ENCODE peak calls at places on chromosome 11, in four cellular contexts. One of them, this sample, is unnamed.
A peak's percentile ranks its signal among the peaks of the same experiment; 100 is the strongest.

GRCh38 chr11:122322369-122322768 is 206.4 kb upstream of the BLID start:
- DNase-seq in activated T-cell treated with anti-CD3 and anti-CD28 coated beads for 1 hour: no peak
- DNase-seq in tibial artery: peak; percentile 42
- DNase-seq in transverse colon: no peak
- DNase-seq in this sample: no peak

GRCh38 chr11:44525473-44526252 is 39.8 kb upstream of the CD82 start:
- DNase-seq in tibial artery: no peak
- DNase-seq in activated T-cell treated with anti-CD3 and anti-CD28 coated beads for 1 hour: no peak
- DNase-seq in transverse colon: no peak
- DNase-seq in this sample: no peak

GRCh38 chr11:103486609-103487008 is 377.4 kb downstream of the DYNC2H1 start:
- DNase-seq in activated T-cell treated with anti-CD3 and anti-CD28 coated beads for 1 hour: no peak
- DNase-seq in transverse colon: no peak
- DNase-seq in tibial artery: no peak
- DNase-seq in this sample: no peak

GRCh38 chr11:119754199-119754598 is 25.2 kb upstream of the NECTIN1 start:
- DNase-seq in tibial artery: no peak
- DNase-seq in activated T-cell treated with anti-CD3 and anti-CD28 coated beads for 1 hour: no peak
- DNase-seq in transverse colon: no peak
- DNase-seq in this sample: no peak

GRCh38 chr11:110832080-110832479 is 119.8 kb upstream of the ARHGAP20 start:
- DNase-seq in activated T-cell treated with anti-CD3 and anti-CD28 coated beads for 1 hour: no peak
- DNase-seq in transverse colon: no peak
- DNase-seq in tibial artery: no peak
- DNase-seq in this sample: no peak

GRCh38 chr11:8959546-8960166 is 4.6 kb downstream of the TMEM9B start:
- DNase-seq in transverse colon: peak; percentile 15
- DNase-seq in tibial artery: no peak
- DNase-seq in activated T-cell treated with anti-CD3 and anti-CD28 coated beads for 1 hour: no peak
- DNase-seq in this sample: peak; percentile 52

GRCh38 chr11:124644426-124645280 is 22.0 kb downstream of the TBRG1 start:
- DNase-seq in transverse colon: peak; percentile 46
- DNase-seq in activated T-cell treated with anti-CD3 and anti-CD28 coated beads for 1 hour: peak; percentile 11
- DNase-seq in tibial artery: peak; percentile 36
- DNase-seq in this sample: peak; percentile 59

GRCh38 chr11:64856382-64857227 is 12.2 kb upstream of the CDC42BPG start:
- DNase-seq in tibial artery: peak; percentile 90
- DNase-seq in activated T-cell treated with anti-CD3 and anti-CD28 coated beads for 1 hour: no peak
- DNase-seq in transverse colon: peak; percentile 70
- DNase-seq in this sample: peak; percentile 81

GRCh38 chr11:92455221-92455790 is 230.7 kb downstream of the FAT3 start:
- DNase-seq in activated T-cell treated with anti-CD3 and anti-CD28 coated beads for 1 hour: no peak
- DNase-seq in tibial artery: no peak
- DNase-seq in transverse colon: no peak
- DNase-seq in this sample: no peak

GRCh38 chr11:128310676-128311445 is 276.5 kb downstream of the ETS1 start:
- DNase-seq in transverse colon: no peak
- DNase-seq in activated T-cell treated with anti-CD3 and anti-CD28 coated beads for 1 hour: no peak
- DNase-seq in tibial artery: no peak
- DNase-seq in this sample: no peak

GRCh38 chr11:7020183-7020917 is at the start of the genes NLRP14 and ZNF214:
- DNase-seq in tibial artery: peak; percentile 92
- DNase-seq in activated T-cell treated with anti-CD3 and anti-CD28 coated beads for 1 hour: no peak
- DNase-seq in transverse colon: peak; percentile 94
- DNase-seq in this sample: peak; percentile 96

GRCh38 chr11:75475767-75476650 is 43.0 kb upstream of the KLHL35 start:
- DNase-seq in tibial artery: peak; percentile 60
- DNase-seq in transverse colon: peak; percentile 33
- DNase-seq in activated T-cell treated with anti-CD3 and anti-CD28 coated beads for 1 hour: no peak
- DNase-seq in this sample: peak; percentile 63

GRCh38 chr11:86548278-86548917 is 124.0 kb downstream of the ME3 start:
- DNase-seq in transverse colon: no peak
- DNase-seq in tibial artery: no peak
- DNase-seq in activated T-cell treated with anti-CD3 and anti-CD28 coated beads for 1 hour: no peak
- DNase-seq in this sample: no peak

GRCh38 chr11:37748641-37749040 is 1150.6 kb upstream of the RAG2 start:
- DNase-seq in activated T-cell treated with anti-CD3 and anti-CD28 coated beads for 1 hour: no peak
- DNase-seq in tibial artery: no peak
- DNase-seq in transverse colon: no peak
- DNase-seq in this sample: no peak

GRCh38 chr11:5394091-5394490 is 10.5 kb downstream of the OR51M1 start:
- DNase-seq in transverse colon: no peak
- DNase-seq in activated T-cell treated with anti-CD3 and anti-CD28 coated beads for 1 hour: no peak
- DNase-seq in tibial artery: no peak
- DNase-seq in this sample: no peak

GRCh38 chr11:56783448-56784041 is 35.0 kb upstream of the OR9G4 start:
- DNase-seq in tibial artery: no peak
- DNase-seq in activated T-cell treated with anti-CD3 and anti-CD28 coated beads for 1 hour: no peak
- DNase-seq in transverse colon: no peak
- DNase-seq in this sample: no peak

GRCh38 chr11:71488086-71488967 is 35.3 kb downstream of the NADSYN1 start:
- DNase-seq in activated T-cell treated with anti-CD3 and anti-CD28 coated beads for 1 hour: no peak
- DNase-seq in tibial artery: no peak
- DNase-seq in transverse colon: no peak
- DNase-seq in this sample: no peak

GRCh38 chr11:64239662-64240466 is 1.0 kb upstream of the FKBP2 start:
- DNase-seq in activated T-cell treated with anti-CD3 and anti-CD28 coated beads for 1 hour: no peak
- DNase-seq in tibial artery: no peak
- DNase-seq in transverse colon: no peak
- DNase-seq in this sample: no peak

GRCh38 chr11:35735903-35736302 is 73.3 kb downstream of the TRIM44 start:
- DNase-seq in transverse colon: no peak
- DNase-seq in tibial artery: no peak
- DNase-seq in activated T-cell treated with anti-CD3 and anti-CD28 coated beads for 1 hour: no peak
- DNase-seq in this sample: no peak

GRCh38 chr11:14275081-14275480 is 83.9 kb downstream of the RRAS2 start:
- DNase-seq in transverse colon: no peak
- DNase-seq in activated T-cell treated with anti-CD3 and anti-CD28 coated beads for 1 hour: no peak
- DNase-seq in tibial artery: no peak
- DNase-seq in this sample: no peak

GRCh38 chr11:117604349-117604995 is 192.5 kb downstream of the DSCAML1 start:
- DNase-seq in activated T-cell treated with anti-CD3 and anti-CD28 coated beads for 1 hour: no peak
- DNase-seq in transverse colon: no peak
- DNase-seq in tibial artery: no peak
- DNase-seq in this sample: no peak

GRCh38 chr11:28911829-28912228 is 803.6 kb downstream of the METTL15 start:
- DNase-seq in transverse colon: no peak
- DNase-seq in activated T-cell treated with anti-CD3 and anti-CD28 coated beads for 1 hour: no peak
- DNase-seq in tibial artery: no peak
- DNase-seq in this sample: no peak

GRCh38 chr11:103923473-103923931 is 112.9 kb upstream of the DDI1 start:
- DNase-seq in tibial artery: no peak
- DNase-seq in transverse colon: no peak
- DNase-seq in activated T-cell treated with anti-CD3 and anti-CD28 coated beads for 1 hour: no peak
- DNase-seq in this sample: no peak

GRCh38 chr11:72736452-72737069 is 15.6 kb downstream of the ARAP1 start:
- DNase-seq in activated T-cell treated with anti-CD3 and anti-CD28 coated beads for 1 hour: peak; percentile 40
- DNase-seq in tibial artery: peak; percentile 71
- DNase-seq in transverse colon: no peak
- DNase-seq in this sample: no peak